ENCODE peak calls at places on chromosome 19, in six cellular contexts. U, P, C, N, R and J are unnamed samples.

GRCh38 chr19:18340237-18340989 is at the start of gene PGPEP1:
- DNase-seq in U (peak; percentile 55), P (peak; percentile 80), C (peak; percentile 61), N (peak; percentile 41), R (no peak), J (no peak)

GRCh38 chr19:6464070-6464873 is at the start of gene CRB3:
- DNase-seq in U (no peak), P (peak; percentile 81), C (no peak), N (no peak), R (peak; percentile 80), J (no peak)

GRCh38 chr19:5298502-5298901 is 42.1 kb downstream of the PTPRS start:
- DNase-seq in U (no peak), P (no peak), C (no peak), N (no peak), R (no peak), J (no peak)

GRCh38 chr19:14770944-14771839 is 7.2 kb downstream of the ADGRE2 start:
- DNase-seq in U (no peak), P (no peak), C (no peak), N (no peak), R (no peak), J (no peak)

GRCh38 chr19:53870485-53870844 is 2.8 kb downstream of the MYADM start:
- DNase-seq in U (peak; percentile 20), P (peak; percentile 49), C (no peak), N (no peak), R (no peak), J (no peak)

GRCh38 chr19:23914402-23915286 is at the start of gene ZNF726:
- DNase-seq in U (peak; percentile 93), P (peak; percentile 88), C (peak; percentile 93), N (peak; percentile 87), R (no peak), J (peak; percentile 96)

GRCh38 chr19:49343127-49343526 is 7.9 kb downstream of the CD37 start:
- DNase-seq in U (no peak), P (no peak), C (no peak), N (no peak), R (no peak), J (no peak)

GRCh38 chr19:1251233-1251502 is 2.8 kb downstream of the MIDN start:
- DNase-seq in U (peak; percentile 72), P (peak; percentile 73), C (peak; percentile 82), N (peak; percentile 68), R (no peak), J (peak; percentile 49)

GRCh38 chr19:7927605-7928333 is 1.8 kb upstream of the CTXN1 start:
- DNase-seq in U (no peak), P (no peak), C (no peak), N (no peak), R (no peak), J (no peak)

GRCh38 chr19:52710538-52710937 is 24.3 kb downstream of the ZNF611 start:
- DNase-seq in U (no peak), P (no peak), C (no peak), N (no peak), R (no peak), J (no peak)

GRCh38 chr19:42246143-42246868 is 3.9 kb upstream of the GSK3A start:
- DNase-seq in U (peak; percentile 81), P (peak; percentile 82), C (peak; percentile 80), N (peak; percentile 83), R (no peak), J (peak; percentile 77)

DNA sequence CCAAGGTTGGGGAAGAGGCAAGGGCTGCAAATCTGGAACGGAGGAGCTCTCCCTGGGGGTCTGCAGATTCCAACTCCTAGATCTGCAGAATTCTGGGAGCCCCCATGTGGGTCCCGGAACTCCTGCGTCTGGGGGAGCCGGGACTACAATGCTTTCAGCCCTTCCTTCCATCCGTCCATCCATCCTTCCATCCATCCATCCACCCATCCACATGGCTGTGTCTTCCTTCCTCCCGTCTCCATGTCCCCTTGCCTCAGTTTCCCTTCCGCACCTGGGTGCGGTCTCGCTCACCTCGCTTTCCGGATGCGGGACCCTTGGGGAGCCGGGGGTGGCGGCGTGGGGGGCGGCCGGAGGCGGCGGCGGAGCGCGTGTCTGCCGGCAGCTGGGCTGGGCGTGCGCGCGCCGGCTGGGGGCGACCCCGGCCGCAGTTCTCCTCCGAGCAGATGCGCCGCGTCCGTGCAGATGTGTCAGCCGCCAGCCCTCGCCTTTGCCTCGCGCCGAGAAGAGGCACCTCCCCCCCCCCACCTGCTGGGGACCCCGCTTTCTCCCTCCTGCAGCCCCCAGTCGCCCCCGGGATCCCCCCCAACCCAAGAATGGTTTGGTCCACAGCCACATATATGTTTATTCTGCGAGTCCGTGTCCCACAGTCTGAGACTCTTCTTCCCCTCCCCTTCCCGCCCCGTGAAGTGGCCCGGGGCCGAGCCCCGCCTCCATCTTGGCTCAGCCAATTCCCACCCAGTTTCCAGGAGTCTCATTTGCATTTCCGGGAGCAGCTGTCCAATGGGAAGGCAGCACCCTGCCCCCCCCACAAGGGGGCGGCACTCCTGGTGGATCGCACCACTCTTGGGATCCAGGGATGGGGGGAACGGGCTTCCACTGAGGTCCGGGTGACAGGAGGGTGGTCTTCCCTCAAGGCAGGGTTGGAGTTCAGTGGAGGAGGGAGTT is 8.8 kb downstream of the ISOC2 start:
- DNase-seq in U (peak; percentile 73), P (peak; percentile 92), C (peak; percentile 75), N (peak; percentile 79), R (no peak), J (peak; percentile 75)
- H3K4me3 ChIP-seq in U (no peak overlapping the region), P (no peak overlapping the region), C (no peak overlapping the region), N (peak overlapping the region; percentile 31), R (no peak overlapping the region), J (peak overlapping the region; percentile 15)

GRCh38 chr19:39415111-39416046 is 2.9 kb downstream of the PLEKHG2 start:
- DNase-seq in U (no peak), P (peak; percentile 57), C (no peak), N (no peak), R (no peak), J (no peak)
- H3K4me3 ChIP-seq in U (peak overlapping the region; percentile 86), P (no peak overlapping the region), C (peak overlapping the region; percentile 97), N (peak overlapping the region; percentile 90), R (no peak overlapping the region), J (peak overlapping the region; percentile 91)

GRCh38 chr19:33193269-33193863 is 764 bp upstream of the LRP3 start:
- DNase-seq in U (no peak), P (no peak), C (no peak), N (no peak), R (no peak), J (no peak)
- H3K4me3 ChIP-seq in U (no peak overlapping the region), P (no peak overlapping the region), C (peak overlapping the region; percentile 29), N (no peak overlapping the region), R (peak overlapping the region; percentile 38), J (no peak overlapping the region)

GRCh38 chr19:50418186-50419021 is at the start of gene SPIB:
- DNase-seq in U (no peak), P (no peak), C (no peak), N (no peak), R (no peak), J (no peak)
- H3K4me3 ChIP-seq in U (no peak within 1 kb of the TSS), P (peak within 1 kb of the TSS; percentile 6), C (no peak within 1 kb of the TSS), N (no peak within 1 kb of the TSS), R (no peak within 1 kb of the TSS), J (no peak within 1 kb of the TSS)

GRCh38 chr19:13036366-13036976 is 41.2 kb downstream of the NFIX start:
- DNase-seq in U (peak; percentile 85), P (peak; percentile 88), C (peak; percentile 69), N (peak; percentile 29), R (peak; percentile 56), J (peak; percentile 56)

GRCh38 chr19:13034636-13035035 is 39.4 kb downstream of the NFIX start:
- DNase-seq in U (no peak), P (no peak), C (no peak), N (no peak), R (no peak), J (no peak)

GRCh38 chr19:13037718-13038117 is 42.4 kb downstream of the NFIX start:
- DNase-seq in U (no peak), P (no peak), C (no peak), N (no peak), R (no peak), J (no peak)

GRCh38 chr19:13037161-13037560 is 41.9 kb downstream of the NFIX start:
- DNase-seq in U (peak; percentile 93), P (peak; percentile 83), C (peak; percentile 86), N (peak; percentile 85), R (no peak), J (peak; percentile 74)

GRCh38 chr19:13035820-13036365 is 40.6 kb downstream of the NFIX start:
- DNase-seq in U (no peak), P (no peak), C (no peak), N (no peak), R (no peak), J (no peak)
- H3K4me3 ChIP-seq in U (no peak overlapping the region), P (no peak overlapping the region), C (no peak overlapping the region), N (no peak overlapping the region), R (peak overlapping the region; percentile 39), J (no peak overlapping the region)

DNA sequence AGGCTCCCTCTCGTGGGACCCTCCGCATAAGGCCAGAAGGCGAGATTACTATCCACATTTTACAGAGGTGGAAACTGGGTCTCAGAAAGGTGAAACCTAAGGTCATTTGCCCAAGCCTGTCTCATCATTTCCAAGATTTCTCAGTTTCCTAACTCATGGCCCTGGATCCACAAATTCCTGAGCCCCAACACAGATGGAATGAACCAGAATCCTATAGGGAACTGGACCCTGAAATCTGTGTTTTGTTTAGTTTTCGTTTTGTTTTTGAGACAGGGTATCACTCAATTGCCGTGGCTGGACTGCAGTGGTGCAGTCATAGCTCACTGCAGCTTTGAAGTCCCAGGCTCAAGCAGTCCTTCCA is 563 bp upstream of the GNG7 start:
- DNase-seq in U (no peak), P (no peak), C (no peak), N (no peak), R (no peak), J (no peak)
- H3K4me3 ChIP-seq in U (no peak overlapping the region), P (no peak overlapping the region), C (peak overlapping the region; percentile 33), N (peak overlapping the region; percentile 13), R (no peak overlapping the region), J (no peak overlapping the region)

GRCh38 chr19:39497850-39498261 is 891 bp upstream of the DLL3 start:
- DNase-seq in U (peak; percentile 24), P (peak; percentile 94), C (peak; percentile 29), N (peak; percentile 19), R (no peak), J (no peak)
- H3K4me3 ChIP-seq in U (no peak overlapping the region), P (peak overlapping the region; percentile 36), C (peak overlapping the region; percentile 27), N (peak overlapping the region; percentile 24), R (no peak overlapping the region), J (peak overlapping the region; percentile 33)